ENCODE peak calls at places on chromosomes 16 and 17, in five cellular contexts. H is OCI-LY7; O is CD4-positive, alpha-beta T cell; M is fibroblast of lung; N is lung. Y is an unnamed sample.

GRCh38 chr17:37710344-37710886 is 34.4 kb downstream of the HNF1B start:
- DNase-seq in H (peak), O (no peak), M (peak), N (peak), Y (no peak)

GRCh38 chr17:68061512-68062313 is 26.2 kb downstream of the KPNA2 start:
- DNase-seq in H (no peak), O (no peak), M (no peak), N (no peak), Y (no peak)

GRCh38 chr17:66548158-66548557 is 245.7 kb downstream of the PRKCA start:
- DNase-seq in H (no peak), O (peak), M (peak), N (no peak), Y (no peak)

GRCh38 chr17:19904924-19905323 is 37.2 kb upstream of the ULK2 start:
- DNase-seq in H (no peak), O (no peak), M (no peak), N (no peak), Y (no peak)

GRCh38 chr17:42165751-42166150 is 11.0 kb upstream of the RAB5C start:
- DNase-seq in H (no peak), O (no peak), M (no peak), N (no peak), Y (no peak)

GRCh38 chr17:69997332-69997731 is 77.7 kb upstream of the KCNJ16 start:
- DNase-seq in H (no peak), O (no peak), M (peak), N (no peak), Y (no peak)

GRCh38 chr17:700504-701094 is 14.0 kb downstream of the VPS53 start:
- DNase-seq in H (peak), O (no peak), M (peak), N (no peak), Y (no peak)

GRCh38 chr17:17500999-17501605 is 4.9 kb upstream of the RASD1 start:
- DNase-seq in H (peak), O (no peak), M (no peak), N (no peak), Y (no peak)

GRCh38 chr16:88194397-88195020 is 188.2 kb upstream of the ZNF469 start:
- DNase-seq in H (no peak), O (no peak), M (peak), N (no peak), Y (no peak)

GRCh38 chr17:72502940-72503341 is 382.1 kb downstream of the SOX9 start:
- DNase-seq in H (no peak), O (no peak), M (no peak), N (no peak), Y (no peak)

GRCh38 chr16:89442990-89443726 is 47.2 kb downstream of the ANKRD11 start:
- DNase-seq in H (no peak), O (no peak), M (peak), N (peak), Y (no peak)
- TF ChIP-seq CTCF in H (no peak), O (no peak), M (no peak), N (no peak), Y (no peak)

GRCh38 chr16:55943257-55943656 is 68.1 kb upstream of the CES5A start:
- DNase-seq in H (no peak), O (no peak), M (no peak), N (no peak), Y (no peak)

GRCh38 chr16:55949518-55949917 is 74.3 kb upstream of the CES5A start:
- DNase-seq in H (no peak), O (no peak), M (peak), N (no peak), Y (no peak)

GRCh38 chr16:55942821-55943220 is 67.6 kb upstream of the CES5A start:
- DNase-seq in H (no peak), O (no peak), M (no peak), N (no peak), Y (no peak)

GRCh38 chr16:55944377-55944802 is 69.2 kb upstream of the CES5A start:
- DNase-seq in H (peak), O (peak), M (peak), N (peak), Y (peak)

GRCh38 chr16:55948230-55948629 is 73.1 kb upstream of the CES5A start:
- DNase-seq in H (no peak), O (no peak), M (no peak), N (no peak), Y (no peak)
- TF ChIP-seq CTCF in H (no peak), O (no peak), M (no peak), N (no peak), Y (no peak)

GRCh38 chr16:30980068-30980371 is 5.0 kb upstream of the HSD3B7 start:
- DNase-seq in H (no peak), O (no peak), M (no peak), N (no peak), Y (no peak)

GRCh38 chr16:30980434-30980833 is 4.6 kb upstream of the HSD3B7 start:
- DNase-seq in H (no peak), O (no peak), M (no peak), N (no peak), Y (no peak)

GRCh38 chr16:30979170-30980067 is 5.6 kb upstream of the HSD3B7 start:
- DNase-seq in H (no peak), O (no peak), M (no peak), N (no peak), Y (no peak)

GRCh38 chr16:30976486-30976885 is 8.5 kb upstream of the HSD3B7 start:
- DNase-seq in H (no peak), O (no peak), M (no peak), N (no peak), Y (no peak)

GRCh38 chr16:30977502-30977901 is 7.5 kb upstream of the HSD3B7 start:
- DNase-seq in H (no peak), O (no peak), M (no peak), N (no peak), Y (no peak)
- TF ChIP-seq CTCF in H (peak), O (no peak), M (peak), N (no peak), Y (peak)

DNA sequence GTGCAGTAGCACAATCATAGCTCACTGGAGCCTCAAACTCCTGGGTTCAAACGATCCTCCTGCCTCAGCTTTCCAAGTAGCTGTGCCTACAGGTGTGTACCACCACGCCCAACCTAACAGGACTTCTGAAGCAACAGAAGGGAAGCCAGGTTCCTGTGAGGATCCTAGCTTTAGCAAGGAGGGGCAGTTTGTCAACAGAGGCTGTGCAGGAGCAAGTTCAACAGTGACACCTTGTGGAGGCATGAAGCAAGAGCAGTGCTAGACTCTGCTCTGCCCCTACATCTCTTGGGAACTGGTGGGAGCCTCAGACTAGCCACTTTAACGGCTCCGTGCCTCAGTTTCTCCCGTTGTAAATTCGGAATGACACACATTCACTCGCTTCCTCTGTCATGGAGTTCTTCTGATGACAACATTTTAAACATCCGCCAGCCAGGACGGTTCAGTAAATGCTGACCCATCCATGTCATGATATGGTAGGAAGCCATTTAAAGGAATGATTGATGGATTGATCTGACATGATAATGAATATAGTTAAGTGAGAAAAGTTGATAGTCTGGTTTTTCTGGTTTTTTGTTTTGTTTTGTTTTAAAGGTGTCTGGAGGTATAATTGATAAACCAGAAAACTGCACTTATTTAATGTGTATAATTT is 218.7 kb downstream of the MRTFB start:
- DNase-seq in H (peak), O (no peak), M (no peak), N (no peak), Y (no peak)
- TF ChIP-seq CTCF in H (peak), O (peak), M (peak), N (no peak), Y (peak)

DNA sequence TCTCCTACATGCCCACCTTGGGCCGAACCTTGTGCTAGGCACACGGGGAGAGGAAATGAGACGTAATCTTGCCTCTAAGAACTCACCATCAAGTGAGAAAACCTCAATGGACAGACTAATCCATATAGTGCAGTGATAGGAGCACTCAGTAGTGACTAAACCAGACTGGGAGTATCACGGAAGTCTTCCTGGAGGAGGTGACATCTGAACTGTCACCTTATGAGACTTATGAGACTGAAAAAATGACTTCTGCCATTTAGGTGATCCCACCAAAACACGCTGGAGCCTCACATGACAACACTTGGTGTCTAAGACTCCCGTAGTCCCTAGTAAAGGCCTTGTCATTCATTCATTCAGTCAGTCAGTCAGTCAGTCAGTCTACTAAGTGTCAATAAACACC is 27.3 kb upstream of the MRTFB start:
- DNase-seq in H (no peak), O (no peak), M (no peak), N (no peak), Y (no peak)
- TF ChIP-seq CTCF in H (no peak), O (no peak), M (no peak), N (no peak), Y (no peak)

DNA sequence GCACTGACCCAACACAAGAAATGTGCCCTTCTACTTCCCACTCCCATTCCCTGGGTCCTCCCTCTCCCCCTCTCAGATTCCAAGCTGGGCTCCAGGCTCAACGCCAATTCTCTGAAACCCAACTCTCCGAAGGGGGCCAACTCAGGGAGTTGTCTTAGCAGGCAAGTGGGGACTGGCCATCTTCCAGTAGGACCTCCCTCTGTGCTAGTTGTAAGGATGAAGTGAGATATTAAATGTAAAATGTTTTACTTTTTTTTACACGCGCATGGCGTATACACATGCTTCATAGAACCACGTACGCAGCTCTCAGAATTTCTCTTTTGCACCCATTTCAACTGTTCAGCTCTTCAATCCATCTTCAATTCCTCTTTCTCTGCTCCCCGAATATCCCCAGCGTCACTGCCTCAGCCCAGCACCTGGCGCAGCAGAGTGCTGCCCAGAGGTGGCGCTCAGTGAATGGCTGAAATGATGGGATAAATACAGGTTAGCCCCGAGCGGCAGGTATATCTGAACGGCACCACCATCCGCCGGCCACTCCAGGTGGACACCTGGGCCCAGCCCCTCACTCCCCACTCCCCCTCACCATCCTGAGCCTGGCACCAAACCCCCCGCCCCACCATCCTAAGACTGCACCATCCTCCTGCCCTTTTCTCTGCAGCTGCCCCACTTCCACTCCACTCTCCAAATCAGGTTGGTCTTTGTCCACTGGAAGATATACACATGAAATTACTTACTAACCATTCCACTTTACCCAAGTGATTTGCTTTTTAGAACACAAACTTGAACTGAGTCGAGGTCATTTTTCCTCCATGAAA is 43.9 kb upstream of the TNRC6C start:
- DNase-seq in H (peak), O (no peak), M (peak), N (no peak), Y (no peak)
- TF ChIP-seq CTCF in H (peak), O (peak), M (no peak), N (no peak), Y (peak)

Y was measured in GM06990.